ENCODE peak calls at places on chromosomes 4 and X, in nine cellular contexts. H is right atrium auricular region; G is hepatocyte; A is CD8-positive, alpha-beta T cell; T is tibial nerve; C is endodermal cell; B is K562; S is HAP-1; E is naive thymus-derived CD4-positive, alpha-beta T cell. K is an unnamed sample.

GRCh38 chrX:110412971-110413726 is 54.5 kb downstream of the RTL9 start:
- DNase-seq in H (peak; percentile 70), G (peak; percentile 83), A (peak; percentile 77), T (peak; percentile 18), C (peak; percentile 93), B (peak; percentile 82), S (peak; percentile 92), E (peak; percentile 44), K (peak; percentile 71)

GRCh38 chr4:86594559-86595425 is 677 bp downstream of the PTPN13 start:
- DNase-seq in H (peak; percentile 61), G (peak; percentile 77), A (no peak), T (no peak), C (peak; percentile 72), B (no peak), S (peak; percentile 71), E (no peak), K (peak; percentile 63)

GRCh38 chr4:100168521-100168920 is 21.7 kb downstream of the DDIT4L start:
- DNase-seq in H (no peak), G (no peak), A (no peak), T (no peak), C (no peak), B (no peak), S (no peak), E (no peak), K (no peak)

GRCh38 chr4:102787096-102787867 is 26.5 kb upstream of the MANBA start:
- DNase-seq in H (no peak), G (no peak), A (no peak), T (no peak), C (no peak), B (no peak), S (no peak), E (no peak), K (no peak)

GRCh38 chrX:17167915-17168314 is 207.1 kb upstream of the NHS start:
- DNase-seq in H (no peak), G (no peak), A (no peak), T (no peak), C (no peak), B (no peak), S (no peak), E (no peak), K (no peak)

GRCh38 chrX:1719270-1719669 is 104.4 kb downstream of the ASMT start:
- DNase-seq in H (no peak), G (no peak), A (no peak), T (no peak), C (no peak), B (no peak), S (no peak), E (no peak), K (no peak)

GRCh38 chr4:76449824-76450223 is 14.8 kb downstream of the SHROOM3 start:
- DNase-seq in H (no peak), G (peak; percentile 11), A (no peak), T (no peak), C (no peak), B (no peak), S (no peak), E (no peak), K (no peak)

GRCh38 chr4:7546809-7547367 is 112.2 kb upstream of the PSAPL1 start:
- DNase-seq in H (no peak), G (no peak), A (no peak), T (no peak), C (no peak), B (no peak), S (no peak), E (no peak), K (no peak)

GRCh38 chr4:8419222-8420041 is 21.1 kb downstream of the ACOX3 start:
- DNase-seq in H (peak; percentile 77), G (no peak), A (no peak), T (no peak), C (no peak), B (no peak), S (no peak), E (no peak), K (no peak)

GRCh38 chr4:144666539-144667175 is 20.7 kb downstream of the HHIP start:
- DNase-seq in H (no peak), G (no peak), A (no peak), T (no peak), C (no peak), B (no peak), S (no peak), E (no peak), K (no peak)

GRCh38 chr4:38782452-38783108 is at the start of gene TLR10:
- DNase-seq in H (no peak), G (peak; percentile 75), A (peak; percentile 54), T (no peak), C (peak; percentile 66), B (peak; percentile 40), S (peak; percentile 70), E (peak; percentile 49), K (peak; percentile 51)

GRCh38 chr4:115126487-115126886 is 13.1 kb upstream of the NDST4 start:
- DNase-seq in H (no peak), G (no peak), A (no peak), T (no peak), C (no peak), B (no peak), S (no peak), E (no peak), K (no peak)

GRCh38 chr4:139472761-139473335 is 18.9 kb downstream of the RAB33B start:
- DNase-seq in H (no peak), G (no peak), A (no peak), T (no peak), C (no peak), B (no peak), S (no peak), E (no peak), K (no peak)

GRCh38 chrX:71603618-71604017 is 14.7 kb downstream of the CXCR3 start:
- DNase-seq in H (no peak), G (no peak), A (peak; percentile 4), T (no peak), C (no peak), B (no peak), S (no peak), E (no peak), K (no peak)

GRCh38 chr4:120452006-120452405 is 385.4 kb upstream of the MAD2L1 start:
- DNase-seq in H (no peak), G (no peak), A (no peak), T (no peak), C (no peak), B (no peak), S (no peak), E (no peak), K (no peak)

GRCh38 chrX:39397561-39398200 is 596.4 kb downstream of the MID1IP1 start:
- DNase-seq in H (no peak), G (no peak), A (no peak), T (no peak), C (no peak), B (no peak), S (no peak), E (no peak), K (no peak)

DNA sequence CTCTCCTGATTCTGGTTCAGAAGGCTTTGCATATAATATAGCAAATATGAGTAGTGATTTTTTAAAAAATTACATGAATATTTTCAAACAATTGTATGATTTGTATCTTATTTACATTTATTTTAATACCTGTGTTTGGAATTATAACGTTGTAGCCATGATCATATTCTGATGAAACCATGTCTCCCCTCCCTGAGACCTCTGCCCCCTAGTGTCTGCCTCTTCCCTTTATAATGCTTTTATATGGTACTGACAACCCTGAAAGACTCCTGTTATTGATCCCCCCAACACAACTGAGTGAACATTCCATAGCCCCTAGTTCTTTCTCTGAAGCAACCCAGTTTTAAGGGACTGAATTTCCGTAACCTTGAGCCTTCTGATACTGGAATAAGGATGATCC is 187.4 kb downstream of the SOX3 start:
- DNase-seq in H (no peak), G (no peak), A (no peak), T (no peak), C (no peak), B (no peak), S (peak; percentile 9), E (no peak), K (no peak)
- H3K27me3 ChIP-seq in H (no peaks in the 10 kb centered on the region), G (no peaks in the 10 kb centered on the region), A (no peaks in the 10 kb centered on the region), T (no peaks in the 10 kb centered on the region), C (no peaks in the 10 kb centered on the region), B (no peaks in the 10 kb centered on the region), S (no peaks in the 10 kb centered on the region), E (no peaks in the 10 kb centered on the region), K (peaks cover 2% of the 10 kb centered on the region)

GRCh38 chrX:116173006-116173405 is 2.5 kb downstream of the AGTR2 start:
- DNase-seq in H (no peak), G (no peak), A (no peak), T (no peak), C (no peak), B (no peak), S (no peak), E (no peak), K (no peak)
- H3K27me3 ChIP-seq in H (no peaks in the 10 kb centered on the region), G (no peaks in the 10 kb centered on the region), A (no peaks in the 10 kb centered on the region), T (no peaks in the 10 kb centered on the region), C (no peaks in the 10 kb centered on the region), B (no peaks in the 10 kb centered on the region), S (no peaks in the 10 kb centered on the region), E (no peaks in the 10 kb centered on the region), K (peaks cover 36% of the 10 kb centered on the region)

DNA sequence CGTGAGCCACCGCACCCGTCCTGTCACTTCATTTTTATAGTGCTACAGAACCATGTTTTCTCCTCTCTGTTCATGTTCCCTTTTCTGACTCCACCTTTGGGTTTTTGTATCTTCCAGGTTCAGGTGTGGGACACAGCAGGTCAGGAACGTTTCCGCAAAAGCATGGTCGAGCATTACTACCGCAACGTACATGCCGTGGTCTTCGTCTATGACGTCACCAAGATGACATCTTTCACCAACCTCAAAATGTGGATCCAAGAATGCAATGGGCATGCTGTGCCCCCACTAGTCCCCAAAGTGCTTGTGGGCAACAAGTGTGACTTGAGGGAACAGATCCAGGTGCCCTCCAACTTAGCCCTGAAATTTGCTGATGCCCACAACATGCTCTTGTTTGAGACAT is 12.4 kb downstream of the RAB33A start:
- DNase-seq in H (no peak), G (no peak), A (no peak), T (no peak), C (no peak), B (no peak), S (no peak), E (no peak), K (no peak)
- H3K27me3 ChIP-seq in H (no peaks in the 10 kb centered on the region), G (no peaks in the 10 kb centered on the region), A (no peaks in the 10 kb centered on the region), T (no peaks in the 10 kb centered on the region), C (no peaks in the 10 kb centered on the region), B (no peaks in the 10 kb centered on the region), S (no peaks in the 10 kb centered on the region), E (no peaks in the 10 kb centered on the region), K (no peaks in the 10 kb centered on the region)

GRCh38 chr4:15897577-15897976 is 41.0 kb downstream of the FGFBP1 start:
- DNase-seq in H (no peak), G (no peak), A (no peak), T (no peak), C (peak; percentile 7), B (no peak), S (no peak), E (no peak), K (no peak)

GRCh38 chr4:15894393-15894792 is 44.1 kb downstream of the FGFBP1 start:
- DNase-seq in H (no peak), G (no peak), A (no peak), T (no peak), C (no peak), B (no peak), S (no peak), E (no peak), K (no peak)

GRCh38 chr4:15894923-15895411 is 43.6 kb downstream of the FGFBP1 start:
- DNase-seq in H (no peak), G (no peak), A (no peak), T (no peak), C (no peak), B (no peak), S (no peak), E (no peak), K (no peak)

GRCh38 chr4:15893967-15894366 is 44.6 kb downstream of the FGFBP1 start:
- DNase-seq in H (no peak), G (peak; percentile 67), A (no peak), T (no peak), C (no peak), B (no peak), S (no peak), E (no peak), K (no peak)

GRCh38 chr4:15895517-15895916 is 43.0 kb downstream of the FGFBP1 start:
- DNase-seq in H (no peak), G (no peak), A (no peak), T (no peak), C (no peak), B (no peak), S (no peak), E (no peak), K (peak; percentile 16)
- H3K27me3 ChIP-seq in H (no peaks in the 10 kb centered on the region), G (peaks cover 5% of the 10 kb centered on the region), A (no peaks in the 10 kb centered on the region), T (no peaks in the 10 kb centered on the region), C (no peaks in the 10 kb centered on the region), B (no peaks in the 10 kb centered on the region), S (no peaks in the 10 kb centered on the region), E (no peaks in the 10 kb centered on the region), K (no peaks in the 10 kb centered on the region)

K was measured in WERI-Rb-1.